ENCODE peak calls at places on chromosomes 6 and 20, in nine cellular contexts. M, W, O, X, V, J, S, C and Q are unnamed samples.

GRCh38 chr6:139029470-139030210 is 1.1 kb downstream of the ABRACL start:
- DNase-seq in W (peak), V (peak), S (no peak), M (peak), X (no peak), O (peak), J (peak), C (peak), Q (peak)

GRCh38 chr6:17869010-17869752 is 118.3 kb downstream of the KIF13A start:
- DNase-seq in M (no peak), X (no peak), W (peak), C (no peak), J (no peak), S (no peak), O (no peak), V (peak), Q (no peak)

GRCh38 chr6:113375950-113376846 is 480.9 kb upstream of the MARCKS start:
- DNase-seq in W (peak), S (peak), C (no peak), J (no peak), O (no peak), V (peak), X (peak), M (peak), Q (no peak)

GRCh38 chr6:10316327-10316726 is 98.5 kb downstream of the TFAP2A start:
- DNase-seq in O (no peak), W (peak), J (no peak), V (no peak), C (peak), M (peak), S (no peak), X (peak), Q (peak)

GRCh38 chr6:87870606-87871005 is 168.6 kb upstream of the AKIRIN2 start:
- DNase-seq in C (no peak), J (no peak), O (no peak), M (no peak), X (no peak), V (no peak), W (peak), S (no peak), Q (no peak)

GRCh38 chr20:31560094-31560899 is 44.8 kb upstream of the ID1 start:
- DNase-seq in V (peak), S (peak), W (peak), C (peak), O (peak), J (peak), X (peak), M (peak), Q (peak)

GRCh38 chr20:30168025-30168799 is 1089.3 kb upstream of the DEFB115 start:
- DNase-seq in X (no peak), M (no peak), W (no peak), J (peak), V (no peak), S (peak), C (peak), O (no peak), Q (no peak)

GRCh38 chr6:63502165-63502564 is 70.1 kb upstream of the LOC128125822 start:
- DNase-seq in O (no peak), X (no peak), W (no peak), V (no peak), S (no peak), M (no peak), J (no peak), C (no peak), Q (no peak)

GRCh38 chr6:52718535-52718934 is 44.7 kb downstream of the GSTA2 start:
- DNase-seq in M (no peak), C (no peak), S (no peak), X (no peak), J (no peak), W (no peak), V (peak), O (no peak), Q (no peak)

GRCh38 chr6:39430968-39431523 is 108.5 kb upstream of the KCNK16 start:
- DNase-seq in W (no peak), O (peak), X (no peak), J (peak), C (peak), V (no peak), M (no peak), S (no peak), Q (peak)

GRCh38 chr6:3789018-3789895 is 37.7 kb upstream of the PXDC1 start:
- DNase-seq in O (no peak), M (no peak), X (no peak), C (no peak), S (no peak), W (peak), J (no peak), V (peak), Q (no peak)

GRCh38 chr6:4906942-4907300 is 96.9 kb downstream of the RPP40 start:
- DNase-seq in W (no peak), X (no peak), V (no peak), M (no peak), C (no peak), O (no peak), S (no peak), J (no peak), Q (no peak)

GRCh38 chr6:39363280-39363679 is 40.8 kb upstream of the KCNK16 start:
- DNase-seq in O (no peak), C (no peak), X (no peak), V (no peak), J (no peak), W (no peak), S (no peak), M (no peak), Q (peak)

GRCh38 chr6:3612341-3613041 is 139.0 kb downstream of the PXDC1 start:
- DNase-seq in C (peak), X (peak), M (peak), W (peak), V (peak), J (no peak), S (no peak), O (no peak), Q (peak)

GRCh38 chr6:69865126-69865525 is 1.2 kb upstream of the COL19A1 start:
- DNase-seq in M (peak), X (peak), O (no peak), W (peak), C (no peak), S (no peak), V (peak), J (no peak), Q (no peak)

GRCh38 chr6:90233994-90234393 is 62.6 kb downstream of the BACH2 start:
- DNase-seq in C (no peak), W (no peak), M (no peak), O (no peak), V (no peak), J (no peak), X (no peak), S (peak), Q (no peak)

GRCh38 chr6:121309768-121310473 is 24.4 kb downstream of the TBC1D32 start:
- DNase-seq in X (peak), J (no peak), S (no peak), W (peak), V (peak), C (no peak), O (no peak), M (no peak), Q (no peak)

GRCh38 chr20:17612287-17612974 is 42.6 kb downstream of the DSTN start:
- DNase-seq in W (peak), V (peak), X (peak), C (no peak), O (peak), J (peak), S (peak), M (peak), Q (no peak)

GRCh38 chr6:43355862-43356590 is 13.4 kb downstream of the ZNF318 start:
- DNase-seq in O (no peak), V (no peak), J (no peak), S (no peak), M (no peak), X (no peak), C (no peak), W (no peak), Q (no peak)

GRCh38 chr20:51732454-51732791 is 35.8 kb downstream of the ATP9A start:
- DNase-seq in V (peak), C (no peak), O (no peak), W (peak), X (no peak), M (no peak), J (no peak), S (no peak), Q (no peak)

GRCh38 chr20:49901588-49901987 is 13.7 kb downstream of the SPATA2 start:
- DNase-seq in V (no peak), S (no peak), O (no peak), X (no peak), M (no peak), C (peak), J (no peak), W (no peak), Q (no peak)

GRCh38 chr6:87483929-87484328 is 11.2 kb downstream of the SLC35A1 start:
- DNase-seq in V (peak), S (peak), M (peak), W (peak), J (no peak), O (no peak), X (no peak), C (no peak), Q (no peak)

GRCh38 chr20:20370087-20370575 is 2.2 kb downstream of the INSM1 start:
- DNase-seq in V (peak), X (no peak), W (no peak), C (no peak), J (no peak), M (no peak), S (no peak), O (no peak), Q (no peak)

GRCh38 chr20:57250607-57251343 is 15.7 kb downstream of the BMP7 start:
- DNase-seq in S (no peak), X (no peak), V (no peak), W (no peak), J (no peak), O (no peak), M (no peak), C (no peak), Q (no peak)

GRCh38 chr20:3738109-3739053 is 5.9 kb downstream of the HSPA12B start:
- DNase-seq in S (no peak), O (no peak), J (no peak), X (no peak), M (no peak), C (no peak), W (no peak), V (peak), Q (no peak)

GRCh38 chr6:134707342-134707982 is 242.4 kb downstream of the ALDH8A1 start:
- DNase-seq in S (no peak), X (no peak), O (no peak), W (peak), J (no peak), C (no peak), V (peak), M (peak), Q (no peak)

GRCh38 chr6:127302728-127303675 is 36.3 kb downstream of the RNF146 start:
- DNase-seq in C (peak), S (peak), J (no peak), W (peak), O (no peak), X (no peak), M (peak), V (peak), Q (no peak)

GRCh38 chr6:17278289-17279061 is 2.7 kb upstream of the RBM24 start:
- DNase-seq in S (no peak), C (no peak), X (peak), M (peak), W (peak), J (no peak), O (no peak), V (peak), Q (no peak)

GRCh38 chr20:33412484-33412838 is 11.1 kb upstream of the CDK5RAP1 start:
- DNase-seq in C (no peak), X (no peak), M (no peak), W (no peak), O (no peak), S (no peak), V (no peak), J (no peak), Q (no peak)

GRCh38 chr6:20846602-20847028 is 312.4 kb downstream of the CDKAL1 start:
- DNase-seq in S (no peak), M (peak), V (peak), X (no peak), W (peak), O (no peak), C (no peak), J (no peak), Q (no peak)

GRCh38 chr6:126786262-126786661 is 332.2 kb upstream of the RSPO3 start:
- DNase-seq in S (no peak), C (no peak), M (no peak), V (peak), W (peak), O (no peak), J (no peak), X (no peak), Q (no peak)

GRCh38 chr20:39851459-39851858 is 837.6 kb downstream of the MAFB start:
- DNase-seq in S (no peak), X (no peak), V (peak), J (no peak), O (no peak), C (no peak), M (peak), W (peak), Q (no peak)

GRCh38 chr20:55676097-55676496 is 329.2 kb downstream of the CBLN4 start:
- DNase-seq in W (no peak), X (no peak), C (no peak), M (no peak), J (no peak), S (no peak), O (no peak), V (no peak), Q (no peak)

GRCh38 chr6:10412165-10412947 is 2.5 kb downstream of the TFAP2A start:
- DNase-seq in C (peak), S (peak), W (peak), M (peak), J (no peak), X (peak), V (no peak), O (peak), Q (no peak)

GRCh38 chr6:13554929-13555333 is 19.5 kb upstream of the SIRT5 start:
- DNase-seq in J (no peak), M (no peak), X (no peak), O (no peak), V (no peak), S (no peak), C (no peak), W (peak), Q (peak)

GRCh38 chr20:49866051-49866450 is 49.3 kb downstream of the SPATA2 start:
- DNase-seq in M (peak), C (no peak), V (peak), S (no peak), W (no peak), J (no peak), X (peak), O (no peak), Q (no peak)

GRCh38 chr6:156977527-156978291 is 200.5 kb downstream of the ARID1B start:
- DNase-seq in J (no peak), X (no peak), O (peak), V (peak), W (peak), S (no peak), M (no peak), C (peak), Q (no peak)

GRCh38 chr6:117311310-117311709 is 46.0 kb downstream of the VGLL2 start:
- DNase-seq in O (no peak), M (no peak), S (no peak), C (no peak), X (no peak), W (no peak), J (no peak), V (no peak), Q (no peak)

GRCh38 chr6:150638286-150638685 is 38.6 kb downstream of the PLEKHG1 start:
- DNase-seq in C (no peak), X (no peak), J (no peak), S (no peak), M (no peak), V (no peak), W (no peak), O (no peak), Q (no peak)

GRCh38 chr6:150636808-150637207 is 37.1 kb downstream of the PLEKHG1 start:
- DNase-seq in C (no peak), J (no peak), S (no peak), V (no peak), X (no peak), M (no peak), O (no peak), W (no peak), Q (no peak)

GRCh38 chr6:150637266-150637665 is 37.6 kb downstream of the PLEKHG1 start:
- DNase-seq in O (no peak), X (no peak), S (no peak), C (no peak), V (no peak), M (no peak), J (no peak), W (no peak), Q (no peak)

GRCh38 chr6:150634641-150635292 is 35.1 kb downstream of the PLEKHG1 start:
- DNase-seq in S (no peak), W (no peak), O (no peak), M (no peak), C (no peak), V (peak), X (peak), J (no peak), Q (no peak)

DNA sequence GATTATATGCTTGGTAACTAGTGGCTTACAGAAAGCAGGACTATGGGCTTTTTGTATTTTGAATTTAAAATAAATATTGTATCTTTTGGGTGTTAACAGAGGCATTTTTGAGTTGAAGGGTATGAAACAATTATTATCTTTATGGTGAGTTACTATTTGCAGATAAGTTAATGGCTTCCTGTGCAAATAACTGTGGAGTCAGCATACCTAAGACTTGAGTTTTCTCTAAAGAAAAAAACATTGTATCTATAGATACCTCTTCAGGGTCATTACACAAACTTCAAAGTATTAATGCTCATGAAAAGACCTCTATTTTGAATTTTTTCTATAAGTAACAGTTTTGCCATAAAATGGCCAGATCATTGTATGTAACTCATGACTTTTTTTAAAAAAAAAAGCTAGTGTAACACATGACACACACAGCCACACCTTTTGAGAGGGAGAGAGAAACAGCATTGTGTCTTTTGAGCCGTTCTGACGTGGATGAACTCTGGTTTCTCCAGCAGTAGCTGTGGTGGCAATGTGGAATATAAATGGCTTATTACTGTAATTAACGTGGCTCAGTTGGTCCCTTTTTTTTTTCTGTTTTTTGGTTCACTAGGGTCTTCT is 36.3 kb downstream of the PLEKHG1 start:
- DNase-seq in M (no peak), V (no peak), C (no peak), X (no peak), W (no peak), O (no peak), S (no peak), J (no peak), Q (no peak)
- H3K4me3 ChIP-seq in M (no peak), V (no peak), C (no peak), X (no peak), W (no peak), O (no peak), S (no peak), J (no peak), Q (no peak)

GRCh38 chr6:31836036-31836675 is 8.6 kb downstream of the HSPA1B start:
- DNase-seq in S (no peak), J (no peak), V (no peak), M (no peak), X (no peak), W (no peak), O (no peak), C (no peak), Q (no peak)

GRCh38 chr6:31834704-31835375 is 7.3 kb downstream of the HSPA1B start:
- DNase-seq in W (peak), C (peak), S (peak), M (peak), O (peak), V (no peak), J (peak), X (no peak), Q (peak)

GRCh38 chr6:31837612-31838553 is 10.3 kb downstream of the HSPA1B start:
- DNase-seq in O (no peak), J (no peak), V (peak), C (no peak), X (no peak), S (no peak), M (no peak), W (no peak), Q (no peak)

GRCh38 chr6:31838968-31839367 is 11.4 kb downstream of the HSPA1B start:
- DNase-seq in J (no peak), X (no peak), C (no peak), M (no peak), V (no peak), O (no peak), W (no peak), S (no peak), Q (no peak)

GRCh38 chr6:31836676-31837611 is 9.4 kb downstream of the HSPA1B start:
- DNase-seq in W (peak), O (no peak), S (no peak), C (no peak), J (no peak), V (peak), X (no peak), M (no peak), Q (no peak)
- H3K4me3 ChIP-seq in W (peak), O (peak), S (peak), C (peak), J (no peak), V (peak), X (peak), M (peak), Q (peak)

GRCh38 chr20:58895796-58896180 is 43.3 kb downstream of the GNAS start:
- DNase-seq in M (no peak), C (no peak), W (no peak), O (no peak), S (no peak), J (no peak), X (no peak), V (no peak), Q (no peak)
- H3K4me3 ChIP-seq in M (no peak), C (no peak), W (no peak), O (no peak), S (no peak), J (no peak), X (peak), V (no peak), Q (peak)

GRCh38 chr6:159097256-159097655 is 52.5 kb upstream of the TAGAP start:
- DNase-seq in V (no peak), C (no peak), S (peak), J (no peak), X (no peak), M (no peak), W (no peak), O (no peak), Q (no peak)

GRCh38 chr6:159100789-159101182 is 56.0 kb upstream of the TAGAP start:
- DNase-seq in W (no peak), O (no peak), J (no peak), M (no peak), C (no peak), V (no peak), X (no peak), S (peak), Q (no peak)

GRCh38 chr6:159100011-159100788 is 55.4 kb upstream of the TAGAP start:
- DNase-seq in J (no peak), S (no peak), C (no peak), V (no peak), W (no peak), O (no peak), X (no peak), M (no peak), Q (no peak)

GRCh38 chr6:159099311-159099710 is 54.5 kb upstream of the TAGAP start:
- DNase-seq in S (no peak), W (no peak), M (no peak), X (no peak), V (no peak), O (no peak), C (no peak), J (no peak), Q (no peak)

DNA sequence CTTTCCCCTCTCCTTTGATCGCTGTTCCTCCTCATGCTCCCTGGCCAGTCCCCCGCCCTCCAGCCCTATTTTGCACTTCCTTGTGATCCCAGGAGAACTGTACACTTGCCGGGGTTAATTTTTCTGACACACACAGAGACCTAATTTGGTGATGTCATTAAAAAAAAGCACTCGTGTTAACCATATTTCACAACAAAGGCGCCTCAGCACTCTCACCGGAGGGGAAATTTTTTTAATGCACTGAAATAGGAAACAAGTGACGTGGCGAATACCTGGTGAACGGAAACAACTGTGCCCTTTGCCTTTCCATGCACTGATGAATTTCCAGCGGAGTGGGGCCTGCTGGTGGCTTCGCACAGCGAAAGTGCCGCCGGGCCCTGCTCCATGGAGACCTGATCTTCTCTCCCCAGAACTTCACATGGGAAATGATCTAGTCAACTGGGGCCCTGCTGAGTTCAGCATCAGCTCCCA is 53.9 kb upstream of the TAGAP start:
- DNase-seq in C (no peak), S (peak), J (no peak), O (no peak), V (no peak), X (no peak), M (no peak), W (no peak), Q (no peak)
- H3K4me3 ChIP-seq in C (no peak), S (peak), J (no peak), O (no peak), V (no peak), X (no peak), M (no peak), W (no peak), Q (no peak)